ENCODE peak calls at places on chromosomes 7 and 10, in six cellular contexts. One of them, this sample, is unnamed.

GRCh38 chr10:132970641-132971438 is 28.5 kb upstream of the CFAP46 start:
- DNase-seq in iPS DF 6.9: no peak
- DNase-seq in right lobe of liver: no peak
- DNase-seq in ascending aorta: no peak
- DNase-seq in left ventricle myocardium inferior: peak; percentile 11
- DNase-seq in heart left ventricle: no peak
- DNase-seq in this sample: no peak

GRCh38 chr10:62738916-62739315 is 65.6 kb upstream of the ADO start:
- DNase-seq in iPS DF 6.9: no peak
- DNase-seq in right lobe of liver: no peak
- DNase-seq in ascending aorta: no peak
- DNase-seq in left ventricle myocardium inferior: no peak
- DNase-seq in heart left ventricle: no peak
- DNase-seq in this sample: no peak

GRCh38 chr7:124440081-124440480 is 325.5 kb downstream of the GPR37 start:
- DNase-seq in iPS DF 6.9: no peak
- DNase-seq in right lobe of liver: no peak
- DNase-seq in ascending aorta: no peak
- DNase-seq in left ventricle myocardium inferior: no peak
- DNase-seq in heart left ventricle: no peak
- DNase-seq in this sample: no peak

GRCh38 chr10:110522365-110522988 is 24.8 kb downstream of the DUSP5 start:
- DNase-seq in iPS DF 6.9: no peak
- DNase-seq in right lobe of liver: no peak
- DNase-seq in ascending aorta: no peak
- DNase-seq in left ventricle myocardium inferior: no peak
- DNase-seq in heart left ventricle: no peak
- DNase-seq in this sample: no peak

GRCh38 chr10:122435212-122435827 is 19.1 kb upstream of the ARMS2 start:
- DNase-seq in iPS DF 6.9: no peak
- DNase-seq in right lobe of liver: no peak
- DNase-seq in ascending aorta: no peak
- DNase-seq in left ventricle myocardium inferior: no peak
- DNase-seq in heart left ventricle: no peak
- DNase-seq in this sample: peak; percentile 84

GRCh38 chr7:29310625-29311024 is 116.0 kb downstream of the CHN2 start:
- DNase-seq in iPS DF 6.9: no peak
- DNase-seq in right lobe of liver: no peak
- DNase-seq in ascending aorta: no peak
- DNase-seq in left ventricle myocardium inferior: no peak
- DNase-seq in heart left ventricle: no peak
- DNase-seq in this sample: no peak

GRCh38 chr7:65840446-65840845 is 32.4 kb upstream of the VKORC1L1 start:
- DNase-seq in iPS DF 6.9: peak; percentile 27
- DNase-seq in right lobe of liver: peak; percentile 40
- DNase-seq in ascending aorta: no peak
- DNase-seq in left ventricle myocardium inferior: no peak
- DNase-seq in heart left ventricle: no peak
- DNase-seq in this sample: peak; percentile 91

GRCh38 chr7:54799792-54800191 is 40.8 kb upstream of the SEC61G start:
- DNase-seq in iPS DF 6.9: no peak
- DNase-seq in right lobe of liver: no peak
- DNase-seq in ascending aorta: no peak
- DNase-seq in left ventricle myocardium inferior: no peak
- DNase-seq in heart left ventricle: no peak
- DNase-seq in this sample: no peak

GRCh38 chr10:126210051-126210651 is 178.1 kb downstream of the ADAM12 start:
- DNase-seq in iPS DF 6.9: no peak
- DNase-seq in right lobe of liver: no peak
- DNase-seq in ascending aorta: no peak
- DNase-seq in left ventricle myocardium inferior: no peak
- DNase-seq in heart left ventricle: no peak
- DNase-seq in this sample: no peak

GRCh38 chr10:92697663-92698511 is 8.1 kb downstream of the HHEX start:
- DNase-seq in iPS DF 6.9: no peak
- DNase-seq in right lobe of liver: no peak
- DNase-seq in ascending aorta: no peak
- DNase-seq in left ventricle myocardium inferior: no peak
- DNase-seq in heart left ventricle: no peak
- DNase-seq in this sample: peak; percentile 45

GRCh38 chr10:100349087-100349486 is 2.1 kb downstream of the SCD start:
- DNase-seq in iPS DF 6.9: no peak
- DNase-seq in right lobe of liver: no peak
- DNase-seq in ascending aorta: no peak
- DNase-seq in left ventricle myocardium inferior: no peak
- DNase-seq in heart left ventricle: no peak
- DNase-seq in this sample: peak; percentile 47

GRCh38 chr10:131901181-131901829 is 497 bp downstream of the PPP2R2D start:
- DNase-seq in iPS DF 6.9: no peak
- DNase-seq in right lobe of liver: peak; percentile 72
- DNase-seq in ascending aorta: peak; percentile 73
- DNase-seq in left ventricle myocardium inferior: peak; percentile 48
- DNase-seq in heart left ventricle: peak; percentile 60
- DNase-seq in this sample: peak; percentile 81

GRCh38 chr10:60979667-60980104 is 35.7 kb upstream of the RHOBTB1 start:
- DNase-seq in iPS DF 6.9: no peak
- DNase-seq in right lobe of liver: no peak
- DNase-seq in ascending aorta: no peak
- DNase-seq in left ventricle myocardium inferior: no peak
- DNase-seq in heart left ventricle: no peak
- DNase-seq in this sample: no peak

GRCh38 chr7:130009848-130010688 is 41.1 kb downstream of the ZC3HC1 start:
- DNase-seq in iPS DF 6.9: no peak
- DNase-seq in right lobe of liver: peak; percentile 28
- DNase-seq in ascending aorta: peak; percentile 74
- DNase-seq in left ventricle myocardium inferior: no peak
- DNase-seq in heart left ventricle: no peak
- DNase-seq in this sample: no peak

GRCh38 chr10:77229704-77230103 is 407.9 kb downstream of the KCNMA1 start:
- DNase-seq in iPS DF 6.9: no peak
- DNase-seq in right lobe of liver: no peak
- DNase-seq in ascending aorta: no peak
- DNase-seq in left ventricle myocardium inferior: no peak
- DNase-seq in heart left ventricle: no peak
- DNase-seq in this sample: no peak

GRCh38 chr7:39682042-39682441 is 58.7 kb downstream of the RALA start:
- DNase-seq in iPS DF 6.9: no peak
- DNase-seq in right lobe of liver: no peak
- DNase-seq in ascending aorta: no peak
- DNase-seq in left ventricle myocardium inferior: no peak
- DNase-seq in heart left ventricle: no peak
- DNase-seq in this sample: no peak

GRCh38 chr10:106548832-106549231 is 615.7 kb downstream of the SORCS1 start:
- DNase-seq in iPS DF 6.9: no peak
- DNase-seq in right lobe of liver: no peak
- DNase-seq in ascending aorta: no peak
- DNase-seq in left ventricle myocardium inferior: no peak
- DNase-seq in heart left ventricle: no peak
- DNase-seq in this sample: no peak

GRCh38 chr7:132116369-132116768 is 459.9 kb downstream of the PLXNA4 start:
- DNase-seq in iPS DF 6.9: no peak
- DNase-seq in right lobe of liver: no peak
- DNase-seq in ascending aorta: no peak
- DNase-seq in left ventricle myocardium inferior: no peak
- DNase-seq in heart left ventricle: no peak
- DNase-seq in this sample: no peak

GRCh38 chr10:47045331-47045861 is 134.2 kb downstream of the PTPN20 start:
- DNase-seq in iPS DF 6.9: no peak
- DNase-seq in right lobe of liver: peak; percentile 11
- DNase-seq in ascending aorta: no peak
- DNase-seq in left ventricle myocardium inferior: no peak
- DNase-seq in heart left ventricle: no peak
- DNase-seq in this sample: no peak

GRCh38 chr7:151489498-151489897 is 30.2 kb downstream of the RHEB start:
- DNase-seq in iPS DF 6.9: no peak
- DNase-seq in right lobe of liver: no peak
- DNase-seq in ascending aorta: no peak
- DNase-seq in left ventricle myocardium inferior: no peak
- DNase-seq in heart left ventricle: no peak
- DNase-seq in this sample: no peak

GRCh38 chr7:12646139-12646538 is 41.3 kb upstream of the ARL4A start:
- DNase-seq in iPS DF 6.9: no peak
- DNase-seq in right lobe of liver: no peak
- DNase-seq in ascending aorta: no peak
- DNase-seq in left ventricle myocardium inferior: no peak
- DNase-seq in heart left ventricle: no peak
- DNase-seq in this sample: no peak

GRCh38 chr7:23373151-23374004 is 74.2 kb downstream of the MALSU1 start:
- DNase-seq in iPS DF 6.9: no peak
- DNase-seq in right lobe of liver: no peak
- DNase-seq in ascending aorta: no peak
- DNase-seq in left ventricle myocardium inferior: no peak
- DNase-seq in heart left ventricle: no peak
- DNase-seq in this sample: peak; percentile 80

GRCh38 chr10:108598320-108598695 is 1325.0 kb downstream of the XPNPEP1 start:
- DNase-seq in iPS DF 6.9: no peak
- DNase-seq in right lobe of liver: no peak
- DNase-seq in ascending aorta: no peak
- DNase-seq in left ventricle myocardium inferior: no peak
- DNase-seq in heart left ventricle: no peak
- DNase-seq in this sample: no peak

DNA sequence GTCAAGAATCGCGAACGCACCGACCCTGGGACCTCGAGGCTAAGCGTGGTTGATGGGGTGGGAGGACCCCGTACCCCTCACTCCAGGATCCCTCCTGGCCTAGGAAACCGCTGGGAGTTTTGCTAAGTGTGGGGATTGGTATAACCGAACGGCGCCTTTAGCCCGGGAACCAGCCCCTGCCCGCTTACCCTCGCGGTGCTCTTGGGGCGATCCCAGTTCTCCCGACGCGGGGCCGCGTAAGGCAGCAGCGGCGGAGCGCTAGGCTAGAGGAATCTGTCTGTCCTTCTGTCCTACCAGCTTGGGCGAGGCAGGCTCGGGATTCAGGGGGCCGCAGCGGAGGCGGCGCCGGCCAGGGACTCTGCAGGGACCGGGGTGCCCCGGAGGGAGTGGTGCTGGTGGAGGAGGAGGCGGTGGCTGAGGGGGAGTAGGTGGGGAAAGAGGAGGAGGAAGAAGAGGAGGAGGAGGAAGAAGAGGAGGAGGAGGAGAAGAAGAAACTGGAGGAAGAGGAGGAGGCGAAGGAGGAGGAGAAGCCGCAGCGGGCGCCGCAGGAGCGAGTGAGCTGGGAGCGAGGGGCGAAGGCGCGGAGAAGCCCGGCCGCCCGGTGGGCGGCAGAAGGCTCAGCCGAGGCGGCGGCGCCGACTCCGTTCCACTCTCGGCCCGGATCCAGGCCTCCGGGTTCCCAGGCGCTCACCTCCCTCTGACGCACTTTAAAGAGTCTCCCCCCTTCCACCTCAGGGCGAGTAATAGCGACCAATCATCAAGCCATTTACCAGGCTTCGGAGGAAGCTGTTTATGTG is 439 bp upstream of the EMX2 start:
- DNase-seq in iPS DF 6.9: no peak
- DNase-seq in right lobe of liver: no peak
- DNase-seq in ascending aorta: no peak
- DNase-seq in left ventricle myocardium inferior: no peak
- DNase-seq in heart left ventricle: no peak
- DNase-seq in this sample: no peak
- H3K4me1 ChIP-seq in iPS DF 6.9: peaks cover 12% of the 10 kb centered on the region
- H3K4me1 ChIP-seq in right lobe of liver: peaks cover 20% of the 10 kb centered on the region
- H3K4me1 ChIP-seq in ascending aorta: peaks cover 6% of the 10 kb centered on the region
- H3K4me1 ChIP-seq in left ventricle myocardium inferior: peaks cover 45% of the 10 kb centered on the region
- H3K4me1 ChIP-seq in heart left ventricle: peaks cover 52% of the 10 kb centered on the region
- H3K4me1 ChIP-seq in this sample: no peaks in the 10 kb centered on the region

GRCh38 chr10:86518781-86519180 is 2.8 kb downstream of the WAPL start:
- DNase-seq in iPS DF 6.9: no peak
- DNase-seq in right lobe of liver: no peak
- DNase-seq in ascending aorta: no peak
- DNase-seq in left ventricle myocardium inferior: no peak
- DNase-seq in heart left ventricle: no peak
- DNase-seq in this sample: no peak
- H3K4me3 ChIP-seq in iPS DF 6.9: no peak overlapping the region
- H3K4me3 ChIP-seq in right lobe of liver: no peak overlapping the region
- H3K4me3 ChIP-seq in ascending aorta: no peak overlapping the region
- H3K4me3 ChIP-seq in left ventricle myocardium inferior: peak overlapping the region; percentile 98
- H3K4me3 ChIP-seq in heart left ventricle: no peak overlapping the region
- H3K4me3 ChIP-seq in this sample: no peak overlapping the region

GRCh38 chr7:91109200-91109599 is 155.0 kb upstream of the FZD1 start:
- DNase-seq in iPS DF 6.9: no peak
- DNase-seq in right lobe of liver: no peak
- DNase-seq in ascending aorta: no peak
- DNase-seq in left ventricle myocardium inferior: no peak
- DNase-seq in heart left ventricle: no peak
- DNase-seq in this sample: no peak

DNA sequence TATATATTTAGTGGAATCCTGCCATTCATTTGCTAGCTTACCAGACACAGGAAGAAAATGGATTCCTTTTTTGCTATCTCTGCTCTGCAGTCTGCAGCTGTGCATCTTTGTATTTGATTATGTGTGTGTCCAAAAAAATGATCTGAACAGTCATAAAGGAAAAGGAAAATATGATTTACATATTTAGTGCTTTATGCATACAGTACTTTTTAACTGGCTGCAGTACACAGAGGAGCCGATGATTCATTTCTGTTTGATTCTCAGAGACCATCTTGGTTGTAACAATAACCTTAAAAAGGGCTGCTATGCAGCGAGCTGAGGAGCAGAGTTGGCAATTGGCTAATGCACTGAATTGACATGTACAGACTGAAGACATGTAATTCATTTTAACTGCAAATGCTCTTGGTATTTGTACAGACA is 151.3 kb upstream of the FZD1 start:
- DNase-seq in iPS DF 6.9: no peak
- DNase-seq in right lobe of liver: no peak
- DNase-seq in ascending aorta: no peak
- DNase-seq in left ventricle myocardium inferior: no peak
- DNase-seq in heart left ventricle: no peak
- DNase-seq in this sample: no peak
- H3K27me3 ChIP-seq in iPS DF 6.9: no peaks in the 10 kb centered on the region
- H3K27me3 ChIP-seq in right lobe of liver: no peaks in the 10 kb centered on the region
- H3K27me3 ChIP-seq in ascending aorta: no peaks in the 10 kb centered on the region
- H3K27me3 ChIP-seq in left ventricle myocardium inferior: no peaks in the 10 kb centered on the region
- H3K27me3 ChIP-seq in heart left ventricle: no peaks in the 10 kb centered on the region
- H3K27me3 ChIP-seq in this sample: no peaks in the 10 kb centered on the region

DNA sequence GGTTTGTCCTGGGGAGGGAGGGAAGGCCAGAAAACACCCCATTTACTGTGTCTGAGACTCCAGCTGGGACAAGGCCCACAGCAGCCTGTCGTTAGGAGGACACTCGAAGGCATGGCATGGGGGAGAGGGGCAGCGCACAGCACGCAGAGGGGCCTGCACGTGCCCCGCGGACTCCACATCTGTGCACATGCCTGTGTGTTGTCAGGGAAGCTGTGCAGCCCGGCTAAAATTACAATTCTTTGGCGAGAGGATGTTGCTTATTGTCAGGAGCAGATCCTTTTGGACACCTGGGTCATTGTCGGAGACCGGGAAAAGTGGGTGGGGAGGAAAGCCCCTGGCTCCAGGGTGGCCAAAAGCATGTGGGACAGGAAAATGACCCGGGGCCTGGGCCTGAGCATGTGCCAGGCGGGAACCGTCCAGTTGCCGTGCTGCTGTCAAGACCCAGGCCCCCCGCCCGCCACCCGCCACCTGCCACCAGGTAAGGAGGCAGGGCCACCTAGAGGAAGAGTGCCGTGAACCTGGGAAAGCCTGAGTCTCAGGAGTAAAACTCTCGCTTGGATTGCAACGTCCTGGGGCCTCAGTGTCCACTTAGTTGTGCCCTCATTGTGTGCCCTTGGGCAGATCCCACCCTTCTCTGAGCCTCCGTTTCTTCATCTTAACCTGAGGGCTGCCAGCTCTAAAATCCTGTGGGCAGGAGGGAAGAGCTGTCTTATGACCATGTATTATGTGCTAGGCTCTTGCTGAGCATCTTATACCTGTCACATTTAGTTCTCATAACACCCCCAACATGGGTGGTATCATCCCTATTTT is 7.2 kb downstream of the VSIR start:
- DNase-seq in iPS DF 6.9: no peak
- DNase-seq in right lobe of liver: no peak
- DNase-seq in ascending aorta: no peak
- DNase-seq in left ventricle myocardium inferior: no peak
- DNase-seq in heart left ventricle: no peak
- DNase-seq in this sample: no peak
- H3K4me1 ChIP-seq in iPS DF 6.9: peaks cover 1% of the 10 kb centered on the region
- H3K4me1 ChIP-seq in right lobe of liver: peaks cover 14% of the 10 kb centered on the region
- H3K4me1 ChIP-seq in ascending aorta: peaks cover 57% of the 10 kb centered on the region
- H3K4me1 ChIP-seq in left ventricle myocardium inferior: peaks cover 100% of the 10 kb centered on the region
- H3K4me1 ChIP-seq in heart left ventricle: peaks cover 100% of the 10 kb centered on the region
- H3K4me1 ChIP-seq in this sample: peaks cover 14% of the 10 kb centered on the region

This sample was measured in Karpas-422.